ENCODE peak calls at places on chromosomes 12 and 14, in five cellular contexts. E is uterus, V is HL-60, O is NCI-H526 treated with DMSO at 0.1 percent for 48 hours, C is GM04503. Z is an unnamed sample.

GRCh38 chr12:68530965-68531364 is 79.7 kb upstream of the RAP1B start:
- DNase-seq in E (no peak), V (no peak), O (no peak), C (peak), Z (peak)

GRCh38 chr12:108613548-108613947 is 15.7 kb upstream of the TMEM119 start:
- DNase-seq in E (no peak), V (no peak), O (no peak), C (no peak), Z (no peak)

GRCh38 chr12:5043589-5044419 is at the start of gene KCNA5:
- DNase-seq in E (no peak), V (no peak), O (no peak), C (no peak), Z (no peak)

GRCh38 chr12:115135800-115136211 is 451.8 kb upstream of the TBX3 start:
- DNase-seq in E (no peak), V (no peak), O (no peak), C (peak), Z (peak)

GRCh38 chr12:96257550-96258392 is 63.6 kb downstream of the ELK3 start:
- DNase-seq in E (no peak), V (no peak), O (peak), C (no peak), Z (no peak)

GRCh38 chr14:21509432-21510143 is 1.6 kb downstream of the METTL3 start:
- DNase-seq in E (no peak), V (no peak), O (no peak), C (no peak), Z (no peak)

GRCh38 chr12:93502802-93503623 is 35.7 kb downstream of the MRPL42 start:
- DNase-seq in E (peak), V (peak), O (no peak), C (no peak), Z (no peak)

GRCh38 chr14:75132374-75133086 is 5.7 kb upstream of the NEK9 start:
- DNase-seq in E (peak), V (peak), O (peak), C (peak), Z (no peak)

GRCh38 chr14:65849558-65849957 is 437.0 kb downstream of the FUT8 start:
- DNase-seq in E (no peak), V (peak), O (no peak), C (no peak), Z (no peak)

GRCh38 chr14:32560213-32560857 is 231.2 kb downstream of the AKAP6 start:
- DNase-seq in E (peak), V (peak), O (peak), C (peak), Z (peak)

GRCh38 chr12:2644678-2645405 is 149.9 kb upstream of the FKBP4 start:
- DNase-seq in E (peak), V (no peak), O (no peak), C (no peak), Z (no peak)

GRCh38 chr14:22333408-22334274 is 255.4 kb downstream of the DAD1 start:
- DNase-seq in E (peak), V (no peak), O (no peak), C (peak), Z (no peak)

GRCh38 chr12:99130808-99131538 is 485.9 kb downstream of the APAF1 start:
- DNase-seq in E (no peak), V (no peak), O (no peak), C (no peak), Z (no peak)

Z was measured in AG04449.